ENCODE peak calls at places on chromosome 14, in five cellular contexts. S, L, N, T and Z are unnamed samples.
A peak's percentile ranks its signal among the peaks of the same experiment; 100 is the strongest.

GRCh38 chr14:102683399-102684275 is 91.2 kb downstream of the RCOR1 start:
- DNase-seq in S (no peak), L (peak; percentile 27), N (peak; percentile 78), T (no peak), Z (no peak)

GRCh38 chr14:71933026-71933587 is 878 bp downstream of the RGS6 start:
- DNase-seq in S (no peak), L (no peak), N (no peak), T (no peak), Z (no peak)

GRCh38 chr14:59137256-59137655 is 51.2 kb upstream of the DAAM1 start:
- DNase-seq in S (no peak), L (no peak), N (no peak), T (no peak), Z (no peak)

GRCh38 chr14:27553820-27554219 is 956.0 kb upstream of the NOVA1 start:
- DNase-seq in S (no peak), L (no peak), N (no peak), T (no peak), Z (peak; percentile 1)

GRCh38 chr14:53109028-53109687 is 44.0 kb downstream of the DDHD1 start:
- DNase-seq in S (no peak), L (no peak), N (no peak), T (no peak), Z (no peak)

GRCh38 chr14:68140111-68140741 is 320.6 kb downstream of the RAD51B start:
- DNase-seq in S (no peak), L (no peak), N (no peak), T (peak; percentile 95), Z (no peak)

GRCh38 chr14:22122227-22123187 is 448.9 kb upstream of the OR4E1 start:
- DNase-seq in S (no peak), L (no peak), N (no peak), T (no peak), Z (no peak)

GRCh38 chr14:53516261-53516774 is 363.2 kb upstream of the DDHD1 start:
- DNase-seq in S (no peak), L (no peak), N (no peak), T (no peak), Z (no peak)

GRCh38 chr14:69056389-69056788 is 77.3 kb upstream of the ACTN1 start:
- DNase-seq in S (no peak), L (no peak), N (no peak), T (peak; percentile 6), Z (no peak)

GRCh38 chr14:58216544-58216943 is 16.6 kb downstream of the ACTR10 start:
- DNase-seq in S (no peak), L (no peak), N (no peak), T (no peak), Z (no peak)

GRCh38 chr14:57068511-57068910 is 200.2 kb downstream of the EXOC5 start:
- DNase-seq in S (no peak), L (no peak), N (no peak), T (no peak), Z (no peak)

GRCh38 chr14:69850086-69850735 is 29.0 kb upstream of the SMOC1 start:
- DNase-seq in S (peak; percentile 66), L (no peak), N (peak; percentile 65), T (no peak), Z (no peak)

GRCh38 chr14:77052281-77053044 is 24.0 kb upstream of the IRF2BPL start:
- DNase-seq in S (peak; percentile 70), L (no peak), N (peak; percentile 62), T (no peak), Z (no peak)

GRCh38 chr14:42002139-42002538 is 395.5 kb downstream of the LRFN5 start:
- DNase-seq in S (no peak), L (no peak), N (no peak), T (no peak), Z (no peak)

GRCh38 chr14:51576899-51577298 is 74.8 kb upstream of the FRMD6 start:
- DNase-seq in S (no peak), L (no peak), N (no peak), T (no peak), Z (no peak)
- H3K27me3 ChIP-seq in S (no peaks in the 10 kb centered on the region), L (no peaks in the 10 kb centered on the region), N (no peaks in the 10 kb centered on the region), T (no peaks in the 10 kb centered on the region), Z (no peaks in the 10 kb centered on the region)

DNA sequence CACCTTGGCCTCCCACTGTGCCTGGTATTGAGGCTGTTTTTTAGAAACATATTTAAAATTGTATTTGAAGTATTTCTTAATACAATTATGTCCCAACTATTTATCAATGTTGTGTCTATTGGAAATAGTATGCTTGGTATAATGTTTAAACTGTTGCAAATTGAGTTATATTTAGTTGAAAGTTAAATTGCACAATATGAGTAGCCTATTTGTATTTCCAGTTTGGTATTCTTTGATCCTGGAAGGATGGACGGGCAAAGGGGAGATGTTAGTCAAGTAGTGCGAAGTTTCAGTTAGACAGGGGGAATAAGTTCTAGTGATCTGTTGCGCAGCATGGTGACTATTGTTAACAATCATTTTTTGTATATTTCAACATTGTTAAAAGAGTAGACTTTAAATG is 111.5 kb downstream of the NUBPL start:
- DNase-seq in S (no peak), L (no peak), N (no peak), T (no peak), Z (no peak)
- H3K27ac ChIP-seq in S (no peak overlapping the region), L (no peak overlapping the region), N (no peak overlapping the region), T (no peak overlapping the region), Z (no peak overlapping the region)

GRCh38 chr14:64771161-64771560 is 66.9 kb downstream of the PLEKHG3 start:
- DNase-seq in S (no peak), L (no peak), N (no peak), T (no peak), Z (no peak)
- H3K27me3 ChIP-seq in S (no peaks in the 10 kb centered on the region), L (no peaks in the 10 kb centered on the region), N (no peaks in the 10 kb centered on the region), T (no peaks in the 10 kb centered on the region), Z (no peaks in the 10 kb centered on the region)

DNA sequence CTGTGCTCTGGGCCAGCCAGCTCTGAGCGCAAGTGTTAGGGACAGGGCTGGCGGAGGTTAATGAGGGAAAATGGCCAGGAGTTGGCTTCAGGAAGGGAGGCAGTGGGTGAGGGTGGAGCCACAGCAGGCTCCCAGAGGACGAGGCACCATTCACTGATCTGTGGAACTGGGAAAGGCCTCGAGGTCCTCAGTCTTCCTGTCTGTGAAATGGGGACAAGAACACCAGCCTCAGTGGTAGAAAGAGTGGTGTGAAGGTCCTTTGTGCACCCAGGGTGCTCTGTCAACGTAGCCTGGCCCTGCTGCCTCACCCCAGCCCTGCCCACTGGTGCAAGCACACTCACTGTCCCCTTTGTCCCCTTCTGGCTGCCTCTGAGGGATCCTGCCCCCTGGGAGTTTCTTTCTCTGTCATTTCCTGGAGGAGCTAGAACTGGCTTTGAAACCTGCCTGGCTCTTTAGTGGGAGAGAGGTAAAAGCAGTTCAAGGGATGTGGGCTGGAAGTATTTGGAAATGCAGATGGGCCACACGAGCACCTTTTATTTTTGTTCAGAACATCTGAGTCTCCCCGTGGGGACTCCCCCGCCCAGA is 25.0 kb downstream of the SYNDIG1L start:
- DNase-seq in S (no peak), L (no peak), N (no peak), T (no peak), Z (no peak)
- H3K27ac ChIP-seq in S (no peak overlapping the region), L (no peak overlapping the region), N (no peak overlapping the region), T (no peak overlapping the region), Z (no peak overlapping the region)

DNA sequence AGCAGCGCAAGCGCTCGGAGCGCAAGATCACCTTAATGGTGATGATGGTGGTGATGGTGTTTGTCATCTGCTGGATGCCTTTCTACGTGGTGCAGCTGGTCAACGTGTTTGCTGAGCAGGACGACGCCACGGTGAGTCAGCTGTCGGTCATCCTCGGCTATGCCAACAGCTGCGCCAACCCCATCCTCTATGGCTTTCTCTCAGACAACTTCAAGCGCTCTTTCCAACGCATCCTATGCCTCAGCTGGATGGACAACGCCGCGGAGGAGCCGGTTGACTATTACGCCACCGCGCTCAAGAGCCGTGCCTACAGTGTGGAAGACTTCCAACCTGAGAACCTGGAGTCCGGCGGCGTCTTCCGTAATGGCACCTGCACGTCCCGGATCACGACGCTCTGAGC is 2.5 kb downstream of the SSTR1 start:
- DNase-seq in S (peak; percentile 50), L (no peak), N (peak; percentile 33), T (no peak), Z (no peak)
- H3K27me3 ChIP-seq in S (peaks cover 66% of the 10 kb centered on the region), L (no peaks in the 10 kb centered on the region), N (no peaks in the 10 kb centered on the region), T (no peaks in the 10 kb centered on the region), Z (peaks cover 61% of the 10 kb centered on the region)

GRCh38 chr14:95875831-95876768 is 532 bp upstream of the TUNAR start:
- DNase-seq in S (no peak), L (no peak), N (no peak), T (no peak), Z (no peak)

GRCh38 chr14:95872777-95873176 is 3.9 kb upstream of the TUNAR start:
- DNase-seq in S (no peak), L (no peak), N (no peak), T (no peak), Z (no peak)

GRCh38 chr14:95871531-95871930 is 5.1 kb upstream of the TUNAR start:
- DNase-seq in S (no peak), L (no peak), N (no peak), T (no peak), Z (no peak)

GRCh38 chr14:95877633-95878032 is 1.0 kb downstream of the TUNAR start:
- DNase-seq in S (no peak), L (no peak), N (no peak), T (no peak), Z (no peak)

GRCh38 chr14:95876769-95877490 is at the start of gene TUNAR:
- DNase-seq in S (no peak), L (no peak), N (no peak), T (no peak), Z (no peak)
- H3K27ac ChIP-seq in S (no peak within 1 kb of the TSS), L (no peak within 1 kb of the TSS), N (no peak within 1 kb of the TSS), T (no peak within 1 kb of the TSS), Z (no peak within 1 kb of the TSS)

GRCh38 chr14:99274346-99275221 is 2.6 kb upstream of the BCL11B start:
- DNase-seq in S (peak; percentile 77), L (peak; percentile 46), N (peak; percentile 62), T (peak; percentile 78), Z (peak; percentile 81)
- H3K27me3 ChIP-seq in S (peaks cover 82% of the 10 kb centered on the region), L (peaks cover 3% of the 10 kb centered on the region), N (peaks cover 7% of the 10 kb centered on the region), T (peaks cover 35% of the 10 kb centered on the region), Z (no peaks in the 10 kb centered on the region)

DNA sequence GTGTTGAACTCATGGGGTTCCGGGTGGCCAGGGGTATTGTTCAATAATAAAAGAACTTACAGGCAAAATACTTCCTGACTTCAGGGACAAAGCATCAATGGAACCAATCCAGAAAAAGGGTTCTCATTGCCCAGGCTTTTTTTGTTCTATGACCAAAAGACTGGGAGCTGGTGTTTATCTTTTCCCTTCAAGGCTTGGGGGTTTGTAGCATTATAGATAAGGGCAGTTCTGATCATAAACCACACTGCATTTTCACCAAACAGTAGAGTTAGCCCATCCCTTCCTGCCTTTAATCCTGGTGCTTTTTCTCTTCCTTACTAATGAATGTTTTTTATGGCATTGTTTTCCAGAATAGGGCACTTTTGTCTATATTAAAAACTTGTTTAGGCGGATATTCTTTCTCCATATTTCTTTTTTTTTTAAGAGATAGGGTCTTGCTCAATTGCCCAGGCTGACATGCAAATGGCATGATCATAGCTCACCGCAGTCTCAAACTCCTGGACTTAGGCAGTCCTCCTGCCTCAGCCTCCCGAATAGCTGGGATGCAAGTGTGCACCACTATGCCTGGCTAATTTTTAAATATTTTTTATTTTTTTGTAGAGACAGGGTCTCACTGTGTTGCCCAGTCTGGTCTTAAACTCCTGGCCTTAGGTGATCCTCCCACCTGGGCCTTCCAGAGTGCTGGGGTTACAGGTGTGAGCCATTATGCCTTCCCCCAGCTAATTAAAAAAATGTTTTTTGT is 9.7 kb downstream of the FUT8 start:
- DNase-seq in S (no peak), L (no peak), N (no peak), T (no peak), Z (no peak)
- H3K27ac ChIP-seq in S (no peak overlapping the region), L (no peak overlapping the region), N (no peak overlapping the region), T (no peak overlapping the region), Z (no peak overlapping the region)